ENCODE peak calls at places on chromosomes 5 and 9, in six cellular contexts. A is left cardiac atrium, G is uterus, Q is cardiac fibroblast, Y is GM23248, J is pancreas. R is an unnamed sample.

GRCh38 chr5:14185336-14186131 is 42.4 kb downstream of the TRIO start:
- DNase-seq in G (no peak), Q (peak), J (no peak), A (no peak), Y (peak), R (no peak)

GRCh38 chr5:94646758-94647157 is 28.3 kb downstream of the SLF1 start:
- DNase-seq in G (no peak), A (no peak), J (no peak), Q (no peak), Y (no peak), R (no peak)

GRCh38 chr9:137482094-137482781 is 23.1 kb upstream of the NSMF start:
- DNase-seq in G (peak), Y (peak), Q (peak), A (no peak), J (peak), R (peak)

GRCh38 chr5:98789029-98789428 is 15.6 kb downstream of the RGMB start:
- DNase-seq in G (no peak), Y (peak), J (no peak), Q (no peak), A (no peak), R (no peak)

GRCh38 chr9:87800456-87800855 is 74.5 kb downstream of the CTSL start:
- DNase-seq in J (no peak), A (no peak), Q (no peak), G (no peak), Y (no peak), R (no peak)

GRCh38 chr9:12774861-12775367 is at the start of gene LURAP1L:
- DNase-seq in Y (peak), G (peak), A (peak), Q (peak), J (no peak), R (peak)

GRCh38 chr5:154086641-154087040 is 47.9 kb downstream of the MFAP3 start:
- DNase-seq in Y (peak), A (no peak), J (no peak), G (peak), Q (no peak), R (no peak)

GRCh38 chr9:2934241-2934650 is 90.4 kb upstream of the PUM3 start:
- DNase-seq in A (no peak), Q (no peak), G (no peak), J (no peak), Y (no peak), R (no peak)

GRCh38 chr5:163165277-163165676 is 272.1 kb upstream of the CCNG1 start:
- DNase-seq in A (peak), Q (no peak), J (no peak), Y (no peak), G (no peak), R (no peak)

GRCh38 chr9:81264516-81264915 is 424.8 kb downstream of the TLE1 start:
- DNase-seq in Q (peak), Y (no peak), A (peak), G (no peak), J (no peak), R (peak)

GRCh38 chr5:154676508-154676907 is 78.7 kb upstream of the LARP1 start:
- DNase-seq in J (no peak), G (no peak), Q (no peak), Y (no peak), A (no peak), R (no peak)

GRCh38 chr5:145324767-145325479 is 510.2 kb downstream of the PRELID2 start:
- DNase-seq in J (no peak), G (no peak), Q (peak), A (no peak), Y (peak), R (no peak)

GRCh38 chr5:34412769-34413168 is 243.4 kb upstream of the RAI14 start:
- DNase-seq in Y (peak), J (no peak), G (no peak), A (no peak), Q (no peak), R (no peak)

GRCh38 chr9:84850830-84851372 is 181.4 kb downstream of the NTRK2 start:
- DNase-seq in Q (no peak), A (no peak), G (no peak), J (no peak), Y (peak), R (no peak)

GRCh38 chr5:159638954-159639559 is 277.2 kb upstream of the ADRA1B start:
- DNase-seq in G (no peak), A (no peak), J (no peak), Y (peak), Q (peak), R (no peak)

GRCh38 chr9:93126151-93126781 is 7.8 kb downstream of the NINJ1 start:
- DNase-seq in J (peak), G (peak), Q (no peak), Y (no peak), A (no peak), R (no peak)

GRCh38 chr5:131386779-131387178 is 122.9 kb downstream of the CDC42SE2 start:
- DNase-seq in Q (peak), J (no peak), Y (no peak), G (no peak), A (no peak), R (no peak)

GRCh38 chr5:54455413-54456157 is at the start of gene HSPB3:
- DNase-seq in Y (peak), Q (peak), A (peak), G (peak), J (no peak), R (peak)

GRCh38 chr5:181204561-181205401 is at the start of gene TRIM7:
- DNase-seq in G (no peak), J (peak), Y (peak), Q (no peak), A (peak), R (no peak)

GRCh38 chr5:105840800-105841199 is 1829.9 kb downstream of the EFNA5 start:
- DNase-seq in J (no peak), Y (peak), A (no peak), Q (peak), G (no peak), R (no peak)

R was measured in retinal pigment epithelial cell.